ENCODE peak calls at places on chromosomes 1 and 21, in six cellular contexts. A is A549, W is tibial nerve, S is GM06990, I is ovary, R is fibroblast of pulmonary artery. B is an unnamed sample.

GRCh38 chr1:180246579-180246978 is 16.5 kb downstream of the LHX4 start:
- DNase-seq in W (no peak), R (no peak), I (no peak), A (no peak), S (no peak), B (no peak)

GRCh38 chr1:51924455-51924854 is 45.9 kb upstream of the NRDC start:
- DNase-seq in R (no peak), W (no peak), S (no peak), I (no peak), A (no peak), B (peak; percentile 26)

GRCh38 chr1:245153645-245154428 is 948 bp upstream of the KIF26B start:
- DNase-seq in W (no peak), I (peak; percentile 34), R (no peak), S (no peak), A (peak; percentile 20), B (peak; percentile 9)

GRCh38 chr1:166947398-166948043 is 27.8 kb downstream of the ILDR2 start:
- DNase-seq in R (peak; percentile 41), S (peak; percentile 9), W (peak; percentile 15), A (no peak), I (peak; percentile 60), B (peak; percentile 4)

GRCh38 chr21:32727728-32728454 is at the start of gene SYNJ1:
- DNase-seq in R (peak; percentile 94), S (peak; percentile 96), I (peak; percentile 96), W (peak; percentile 85), A (peak; percentile 86), B (peak; percentile 97)

GRCh38 chr1:98327151-98327918 is 334.2 kb upstream of the SNX7 start:
- DNase-seq in A (no peak), S (no peak), W (no peak), I (no peak), R (peak; percentile 57), B (no peak)

GRCh38 chr1:205259361-205259832 is 31.7 kb downstream of the TMCC2 start:
- DNase-seq in W (no peak), I (no peak), S (no peak), R (peak; percentile 33), A (no peak), B (no peak)

GRCh38 chr1:6774381-6774780 is 10.9 kb upstream of the CAMTA1 start:
- DNase-seq in W (no peak), A (no peak), S (no peak), I (no peak), R (no peak), B (no peak)

GRCh38 chr1:173190101-173190895 is 16.8 kb downstream of the TNFSF4 start:
- DNase-seq in A (peak; percentile 73), W (peak; percentile 60), R (peak; percentile 90), I (peak; percentile 39), S (no peak), B (no peak)

GRCh38 chr1:243798726-243799125 is 51.3 kb downstream of the AKT3 start:
- DNase-seq in A (peak; percentile 80), S (no peak), W (no peak), R (peak; percentile 72), I (no peak), B (no peak)

GRCh38 chr1:57506941-57507340 is 83.1 kb upstream of the DAB1 start:
- DNase-seq in I (no peak), W (no peak), S (no peak), R (no peak), A (no peak), B (no peak)

GRCh38 chr1:205645494-205645893 is 13.7 kb upstream of the ELK4 start:
- DNase-seq in I (no peak), S (no peak), W (no peak), A (no peak), R (no peak), B (no peak)

GRCh38 chr1:164673584-164674214 is 114.7 kb downstream of the PBX1 start:
- DNase-seq in S (no peak), I (no peak), W (no peak), R (no peak), A (peak; percentile 61), B (peak; percentile 24)

GRCh38 chr1:178019622-178020021 is 49.8 kb upstream of the SEC16B start:
- DNase-seq in I (no peak), R (no peak), S (no peak), W (no peak), A (no peak), B (no peak)

GRCh38 chr1:53145619-53145941 is 3.1 kb upstream of the SLC1A7 start:
- DNase-seq in S (no peak), A (no peak), I (no peak), W (no peak), R (no peak), B (no peak)

GRCh38 chr1:213326666-213327317 is 275.8 kb downstream of the RPS6KC1 start:
- DNase-seq in W (peak; percentile 21), S (no peak), R (peak; percentile 74), A (no peak), I (no peak), B (no peak)

GRCh38 chr1:156226116-156226538 is 13.3 kb downstream of the PMF1 start:
- DNase-seq in I (no peak), S (peak; percentile 69), A (no peak), W (no peak), R (no peak), B (peak; percentile 94)

GRCh38 chr1:23555225-23555801 is 4.0 kb downstream of the ID3 start:
- DNase-seq in A (peak; percentile 73), W (no peak), R (peak; percentile 76), S (no peak), I (peak; percentile 47), B (peak; percentile 46)

GRCh38 chr21:29718081-29718815 is 221.5 kb downstream of the GRIK1 start:
- DNase-seq in W (no peak), A (no peak), I (no peak), S (no peak), R (peak; percentile 47), B (no peak)

GRCh38 chr21:17726047-17726446 is 93.1 kb downstream of the C21orf91 start:
- DNase-seq in R (peak; percentile 7), A (peak; percentile 20), S (no peak), I (no peak), W (no peak), B (no peak)
- TF ChIP-seq CTCF in R (peak; percentile 8), A (no peak), S (no peak), I (no peak), W (no peak), B (no peak)

GRCh38 chr1:224619209-224619608 is 3.1 kb downstream of the CNIH3 start:
- DNase-seq in A (no peak), W (no peak), S (no peak), I (no peak), R (no peak), B (no peak)
- H3K4me3 ChIP-seq in A (no peak overlapping the region), W (no peak overlapping the region), S (no peak overlapping the region), I (no peak overlapping the region), R (peak overlapping the region; percentile 59), B (no peak overlapping the region)

GRCh38 chr1:197156692-197157091 is 10.2 kb upstream of the ASPM start:
- DNase-seq in W (no peak), I (no peak), R (no peak), S (no peak), A (no peak), B (no peak)
- TF ChIP-seq CTCF in W (no peak), I (no peak), R (peak; percentile 27), S (no peak), A (peak; percentile 16), B (no peak)

GRCh38 chr1:43842099-43842498 is 91.5 kb upstream of the ARTN start:
- DNase-seq in W (no peak), R (no peak), I (no peak), A (no peak), S (no peak), B (no peak)
- H3K4me3 ChIP-seq in W (no peak overlapping the region), R (no peak overlapping the region), I (no peak overlapping the region), A (no peak overlapping the region), S (no peak overlapping the region), B (no peak overlapping the region)

GRCh38 chr1:66760506-66760905 is 8.2 kb downstream of the DYNLT5 start:
- DNase-seq in R (no peak), S (no peak), W (no peak), A (no peak), I (no peak), B (no peak)

GRCh38 chr1:66758247-66758755 is 6.0 kb downstream of the DYNLT5 start:
- DNase-seq in A (no peak), S (peak; percentile 38), I (no peak), R (peak; percentile 12), W (no peak), B (peak; percentile 67)

GRCh38 chr1:66764994-66765578 is 12.8 kb downstream of the DYNLT5 start:
- DNase-seq in A (peak; percentile 38), I (no peak), W (peak; percentile 17), S (no peak), R (peak; percentile 80), B (peak; percentile 75)

GRCh38 chr1:66757740-66758139 is 5.5 kb downstream of the DYNLT5 start:
- DNase-seq in A (no peak), R (no peak), S (no peak), W (no peak), I (no peak), B (no peak)

DNA sequence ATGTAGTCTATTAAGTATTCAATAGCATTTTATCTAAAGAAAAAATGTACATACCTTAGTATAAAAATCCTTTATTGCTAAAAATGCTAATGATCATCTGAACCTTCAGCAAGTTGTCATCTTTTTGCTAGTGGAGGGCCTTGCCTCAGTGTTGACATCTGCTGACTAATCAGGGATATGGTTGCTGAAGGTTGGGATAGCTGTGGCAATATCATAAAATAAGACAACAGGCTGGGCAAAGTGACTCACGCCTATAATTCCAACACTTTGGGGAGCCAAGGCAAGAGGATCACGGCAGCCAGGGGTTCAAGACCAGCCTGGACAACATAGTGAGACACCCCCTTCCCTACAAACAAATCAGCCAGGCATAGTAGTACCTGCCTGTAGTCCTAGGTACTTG is 9.0 kb downstream of the DYNLT5 start:
- DNase-seq in R (peak; percentile 68), A (no peak), I (no peak), S (no peak), W (no peak), B (no peak)
- TF ChIP-seq CTCF in R (peak; percentile 35), A (no peak), I (no peak), S (no peak), W (no peak), B (no peak)